ENCODE peak calls at places on chromosome 11, in five cellular contexts. G is caudate nucleus; O is CD4-positive, alpha-beta T cell; M is heart left ventricle; V is SK-N-SH. E is an unnamed sample.

GRCh38 chr11:86811637-86812321 is 11.4 kb downstream of the PRSS23 start:
- DNase-seq in O (no peak), V (no peak), G (no peak), M (no peak), E (no peak)

GRCh38 chr11:118912742-118913410 is 12.8 kb downstream of the BCL9L start:
- DNase-seq in O (no peak), M (no peak), V (no peak), G (no peak), E (no peak)

GRCh38 chr11:97683733-97684132 is 1293.9 kb downstream of the JRKL start:
- DNase-seq in M (no peak), G (no peak), V (no peak), O (no peak), E (no peak)

GRCh38 chr11:8801121-8801520 is 109.9 kb upstream of the AKIP1 start:
- DNase-seq in M (no peak), V (no peak), G (no peak), O (no peak), E (no peak)

GRCh38 chr11:36376315-36376887 is 80.3 kb downstream of the PRR5L start:
- DNase-seq in G (no peak), M (peak; percentile 44), O (no peak), V (peak; percentile 49), E (no peak)

GRCh38 chr11:68979931-68980775 is 633 bp downstream of the MRGPRD start:
- DNase-seq in V (no peak), G (no peak), M (no peak), O (no peak), E (no peak)

GRCh38 chr11:85595285-85595884 is 31.8 kb downstream of the DLG2 start:
- DNase-seq in O (no peak), M (no peak), G (peak; percentile 7), V (peak; percentile 32), E (no peak)

GRCh38 chr11:103618532-103618931 is 417.9 kb upstream of the DDI1 start:
- DNase-seq in G (no peak), M (no peak), O (no peak), V (peak; percentile 19), E (no peak)

DNA sequence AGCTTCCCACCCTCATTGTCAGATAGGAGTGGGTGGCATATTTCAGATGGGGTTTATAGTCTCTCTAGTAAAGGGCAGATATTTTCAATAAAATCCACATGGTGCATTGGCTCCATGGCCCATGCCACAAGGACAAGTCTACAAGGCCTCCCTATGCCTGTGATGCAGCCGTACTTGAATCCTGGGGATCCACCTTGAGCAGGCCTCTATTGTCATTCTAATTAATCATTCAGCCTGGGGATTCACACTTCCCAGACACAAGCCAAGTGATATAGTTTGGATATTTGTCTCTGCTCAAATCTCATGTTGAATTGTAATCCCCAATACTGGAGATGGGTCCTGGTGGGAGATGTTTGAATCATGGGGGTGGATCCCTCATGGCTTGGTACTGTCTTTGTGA is 36.8 kb upstream of the SESN3 start:
- DNase-seq in G (no peak), V (no peak), O (no peak), M (no peak), E (no peak)
- H3K27ac ChIP-seq in G (no peak overlapping the region), V (no peak overlapping the region), O (no peak overlapping the region), M (no peak overlapping the region), E (no peak overlapping the region)

DNA sequence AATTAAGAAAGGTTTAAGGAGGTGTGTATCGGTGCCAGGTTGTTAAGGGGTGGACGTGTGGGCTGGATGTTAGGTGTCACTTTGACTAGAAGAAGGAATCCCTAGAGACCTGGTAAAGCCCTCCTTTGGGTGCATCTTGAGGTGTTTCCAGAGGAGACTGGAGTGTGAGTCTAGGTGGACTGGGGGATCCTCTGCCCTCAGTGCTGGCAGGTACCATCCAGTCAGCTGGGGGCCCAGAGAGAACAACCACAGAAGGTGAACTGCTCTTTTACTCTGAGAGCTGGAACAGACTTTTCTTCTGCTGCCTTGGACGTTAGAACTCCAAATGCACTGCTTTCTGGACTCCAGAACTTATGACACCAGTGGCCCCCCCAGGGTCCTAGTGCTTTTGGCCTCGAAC is 44.0 kb downstream of the SPATA19 start:
- DNase-seq in O (no peak), G (no peak), M (no peak), V (no peak), E (no peak)
- H3K27ac ChIP-seq in O (no peak overlapping the region), G (no peak overlapping the region), M (no peak overlapping the region), V (no peak overlapping the region), E (no peak overlapping the region)

GRCh38 chr11:61103851-61104423 is 1.6 kb downstream of the CD5 start:
- DNase-seq in V (no peak), O (no peak), G (no peak), M (no peak), E (no peak)

GRCh38 chr11:61104963-61105362 is 2.7 kb downstream of the CD5 start:
- DNase-seq in V (no peak), O (no peak), M (no peak), G (no peak), E (no peak)

GRCh38 chr11:61106296-61106695 is 4.0 kb downstream of the CD5 start:
- DNase-seq in G (no peak), M (no peak), V (no peak), O (no peak), E (no peak)

GRCh38 chr11:61098778-61099177 is 3.5 kb upstream of the CD5 start:
- DNase-seq in M (no peak), V (no peak), G (no peak), O (no peak), E (no peak)

DNA sequence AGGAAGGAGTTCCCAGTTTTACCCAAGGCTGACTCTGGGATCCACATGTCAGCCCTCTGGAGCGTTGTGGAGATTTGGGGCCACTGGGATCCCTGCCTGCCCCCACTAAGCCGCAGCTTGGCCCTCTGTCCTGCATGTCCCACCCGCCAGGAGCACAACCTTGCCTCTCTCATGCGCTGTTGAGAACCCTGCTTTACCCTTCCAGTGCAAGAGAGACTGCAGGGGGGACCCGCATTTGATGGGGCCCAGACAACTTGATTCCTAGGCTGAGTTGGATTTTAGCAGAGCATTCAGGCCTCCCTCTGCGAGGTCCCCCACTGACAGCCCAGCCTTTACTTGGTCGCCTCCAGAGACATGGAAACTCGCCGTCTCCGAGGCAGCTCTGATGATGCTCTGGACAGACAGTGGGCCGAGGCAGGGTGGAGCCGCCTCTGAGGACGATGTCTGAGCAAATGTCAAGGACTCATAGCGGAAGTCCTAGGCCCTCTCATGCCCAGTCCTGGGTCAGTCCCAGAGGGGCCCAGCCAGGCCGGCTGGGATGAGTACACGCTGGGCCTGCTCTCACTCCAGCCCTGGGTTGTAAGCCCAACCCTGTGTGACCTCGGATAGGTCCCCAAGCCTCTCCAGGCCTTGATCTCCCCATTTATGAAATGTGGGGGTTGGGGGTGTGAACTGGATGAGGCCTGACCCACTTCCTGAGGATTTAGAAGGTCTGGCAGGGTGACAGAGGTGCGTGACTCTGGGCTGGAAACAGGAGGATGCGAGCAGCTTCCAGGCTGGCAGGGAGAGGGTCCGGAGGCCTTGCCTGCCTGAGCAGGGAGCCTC is 590 bp downstream of the CD5 start:
- DNase-seq in V (no peak), M (no peak), O (no peak), G (no peak), E (no peak)
- H3K27ac ChIP-seq in V (no peak overlapping the region), M (no peak overlapping the region), O (peak overlapping the region; percentile 96), G (no peak overlapping the region), E (no peak overlapping the region)

GRCh38 chr11:44728491-44728910 is 1.7 kb downstream of the TSPAN18 start:
- DNase-seq in V (peak; percentile 38), M (no peak), O (no peak), G (no peak), E (no peak)

GRCh38 chr11:44727373-44728084 is 767 bp downstream of the TSPAN18 start:
- DNase-seq in M (peak; percentile 89), V (peak; percentile 92), O (peak; percentile 70), G (peak; percentile 81), E (peak; percentile 77)

GRCh38 chr11:44728085-44728410 is 1.3 kb downstream of the TSPAN18 start:
- DNase-seq in M (no peak), G (no peak), O (no peak), V (no peak), E (no peak)

GRCh38 chr11:44729718-44730117 is 3.0 kb downstream of the TSPAN18 start:
- DNase-seq in O (no peak), M (no peak), G (no peak), V (no peak), E (no peak)

GRCh38 chr11:44729065-44729464 is 2.3 kb downstream of the TSPAN18 start:
- DNase-seq in V (no peak), O (no peak), M (no peak), G (no peak), E (no peak)
- H3K27ac ChIP-seq in V (no peak overlapping the region), O (no peak overlapping the region), M (peak overlapping the region; percentile 29), G (no peak overlapping the region), E (no peak overlapping the region)

GRCh38 chr11:73359930-73360742 is 16.1 kb upstream of the RELT start:
- DNase-seq in M (no peak), O (no peak), G (no peak), V (peak; percentile 78), E (no peak)
- H3K27ac ChIP-seq in M (no peak overlapping the region), O (no peak overlapping the region), G (peak overlapping the region; percentile 11), V (no peak overlapping the region), E (no peak overlapping the region)

GRCh38 chr11:11987503-11988022 is 20.9 kb downstream of the DKK3 start:
- DNase-seq in O (no peak), G (no peak), M (no peak), V (no peak), E (no peak)

GRCh38 chr11:11988099-11988651 is 20.3 kb downstream of the DKK3 start:
- DNase-seq in G (no peak), M (no peak), O (no peak), V (no peak), E (no peak)

GRCh38 chr11:11985016-11985715 is 23.3 kb downstream of the DKK3 start:
- DNase-seq in G (no peak), V (no peak), O (no peak), M (no peak), E (no peak)

GRCh38 chr11:11984563-11984962 is 23.9 kb downstream of the DKK3 start:
- DNase-seq in V (no peak), M (no peak), G (no peak), O (no peak), E (no peak)

GRCh38 chr11:11985954-11986949 is 22.2 kb downstream of the DKK3 start:
- DNase-seq in V (no peak), G (no peak), M (no peak), O (no peak), E (no peak)
- H3K27ac ChIP-seq in V (peak overlapping the region; percentile 99), G (peak overlapping the region; percentile 32), M (peak overlapping the region; percentile 36), O (no peak overlapping the region), E (no peak overlapping the region)

GRCh38 chr11:64714664-64715063 is 8.3 kb downstream of the NRXN2 start:
- DNase-seq in G (no peak), V (no peak), O (no peak), M (no peak), E (no peak)
- H3K27ac ChIP-seq in G (no peak overlapping the region), V (no peak overlapping the region), O (no peak overlapping the region), M (no peak overlapping the region), E (no peak overlapping the region)